ENCODE peak calls at places on chromosome X, in four cellular contexts. One of them, this sample, is unnamed.

GRCh38 chrX:36867143-36867542 is 141.0 kb upstream of the FAM47C start:
- DNase-seq in PC-9: no peak
- DNase-seq in PC-3: peak
- DNase-seq in left ventricle myocardium inferior: no peak
- DNase-seq in this sample: peak

GRCh38 chrX:65574356-65574755 is 39.8 kb upstream of the LAS1L start:
- DNase-seq in PC-9: no peak
- DNase-seq in PC-3: no peak
- DNase-seq in left ventricle myocardium inferior: no peak
- DNase-seq in this sample: no peak

GRCh38 chrX:121102101-121102500 is 54.7 kb downstream of the GLUD2 start:
- DNase-seq in PC-9: no peak
- DNase-seq in PC-3: no peak
- DNase-seq in left ventricle myocardium inferior: no peak
- DNase-seq in this sample: no peak

GRCh38 chrX:23883737-23884354 is 23.9 kb downstream of the APOO start:
- DNase-seq in PC-9: peak
- DNase-seq in PC-3: peak
- DNase-seq in left ventricle myocardium inferior: no peak
- DNase-seq in this sample: peak

GRCh38 chrX:44012484-44013096 is 39.4 kb upstream of the NDP start:
- DNase-seq in PC-9: peak
- DNase-seq in PC-3: peak
- DNase-seq in left ventricle myocardium inferior: peak
- DNase-seq in this sample: peak

GRCh38 chrX:55119712-55120111 is 30.9 kb downstream of the PAGE2 start:
- DNase-seq in PC-9: no peak
- DNase-seq in PC-3: peak
- DNase-seq in left ventricle myocardium inferior: no peak
- DNase-seq in this sample: no peak

GRCh38 chrX:16612257-16612987 is 37.5 kb upstream of the S100G start:
- DNase-seq in PC-9: no peak
- DNase-seq in PC-3: no peak
- DNase-seq in left ventricle myocardium inferior: no peak
- DNase-seq in this sample: no peak

GRCh38 chrX:19840899-19841648 is 46.3 kb downstream of the SH3KBP1 start:
- DNase-seq in PC-9: no peak
- DNase-seq in PC-3: no peak
- DNase-seq in left ventricle myocardium inferior: no peak
- DNase-seq in this sample: no peak

GRCh38 chrX:69556094-69557011 is 52.2 kb downstream of the NALF2 start:
- DNase-seq in PC-9: no peak
- DNase-seq in PC-3: peak
- DNase-seq in left ventricle myocardium inferior: no peak
- DNase-seq in this sample: peak

GRCh38 chrX:147803948-147804347 is 107.8 kb upstream of the FMR1 start:
- DNase-seq in PC-9: no peak
- DNase-seq in PC-3: peak
- DNase-seq in left ventricle myocardium inferior: no peak
- DNase-seq in this sample: peak

GRCh38 chrX:100479329-100479728 is 69.3 kb upstream of the PCDH19 start:
- DNase-seq in PC-9: no peak
- DNase-seq in PC-3: no peak
- DNase-seq in left ventricle myocardium inferior: no peak
- DNase-seq in this sample: no peak

GRCh38 chrX:11189097-11189496 is 78.0 kb downstream of the HCCS start:
- DNase-seq in PC-9: no peak
- DNase-seq in PC-3: no peak
- DNase-seq in left ventricle myocardium inferior: no peak
- DNase-seq in this sample: no peak

GRCh38 chrX:9611436-9612145 is 146.7 kb downstream of the TBL1X start:
- DNase-seq in PC-9: no peak
- DNase-seq in PC-3: no peak
- DNase-seq in left ventricle myocardium inferior: no peak
- DNase-seq in this sample: no peak

GRCh38 chrX:63768760-63769159 is 16.3 kb downstream of the ARHGEF9 start:
- DNase-seq in PC-9: no peak
- DNase-seq in PC-3: no peak
- DNase-seq in left ventricle myocardium inferior: no peak
- DNase-seq in this sample: no peak

GRCh38 chrX:12567857-12568256 is 223.4 kb upstream of the PRPS2 start:
- DNase-seq in PC-9: no peak
- DNase-seq in PC-3: peak
- DNase-seq in left ventricle myocardium inferior: no peak
- DNase-seq in this sample: no peak

GRCh38 chrX:49029876-49030275 is 13.3 kb downstream of the TFE3 start:
- DNase-seq in PC-9: no peak
- DNase-seq in PC-3: peak
- DNase-seq in left ventricle myocardium inferior: no peak
- DNase-seq in this sample: no peak

GRCh38 chrX:40012800-40013682 is 84.7 kb downstream of the BCOR start:
- DNase-seq in PC-9: no peak
- DNase-seq in PC-3: peak
- DNase-seq in left ventricle myocardium inferior: peak
- DNase-seq in this sample: peak

GRCh38 chrX:97616883-97617510 is 733.3 kb downstream of the RPA4 start:
- DNase-seq in PC-9: peak
- DNase-seq in PC-3: peak
- DNase-seq in left ventricle myocardium inferior: no peak
- DNase-seq in this sample: no peak

GRCh38 chrX:26664919-26665318 is 448.9 kb downstream of the MAGEB5 start:
- DNase-seq in PC-9: no peak
- DNase-seq in PC-3: peak
- DNase-seq in left ventricle myocardium inferior: no peak
- DNase-seq in this sample: no peak

GRCh38 chrX:140502491-140503229 is 2.2 kb downstream of the SOX3 start:
- DNase-seq in PC-9: no peak
- DNase-seq in PC-3: no peak
- DNase-seq in left ventricle myocardium inferior: no peak
- DNase-seq in this sample: no peak
- H3K4me3 ChIP-seq in PC-9: no peak
- H3K4me3 ChIP-seq in PC-3: peak
- H3K4me3 ChIP-seq in left ventricle myocardium inferior: peak
- H3K4me3 ChIP-seq in this sample: no peak

GRCh38 chrX:38214551-38214950 is 6.1 kb downstream of the SRPX start:
- DNase-seq in PC-9: no peak
- DNase-seq in PC-3: peak
- DNase-seq in left ventricle myocardium inferior: no peak
- DNase-seq in this sample: no peak
- H3K4me3 ChIP-seq in PC-9: no peak
- H3K4me3 ChIP-seq in PC-3: no peak
- H3K4me3 ChIP-seq in left ventricle myocardium inferior: no peak
- H3K4me3 ChIP-seq in this sample: no peak

DNA sequence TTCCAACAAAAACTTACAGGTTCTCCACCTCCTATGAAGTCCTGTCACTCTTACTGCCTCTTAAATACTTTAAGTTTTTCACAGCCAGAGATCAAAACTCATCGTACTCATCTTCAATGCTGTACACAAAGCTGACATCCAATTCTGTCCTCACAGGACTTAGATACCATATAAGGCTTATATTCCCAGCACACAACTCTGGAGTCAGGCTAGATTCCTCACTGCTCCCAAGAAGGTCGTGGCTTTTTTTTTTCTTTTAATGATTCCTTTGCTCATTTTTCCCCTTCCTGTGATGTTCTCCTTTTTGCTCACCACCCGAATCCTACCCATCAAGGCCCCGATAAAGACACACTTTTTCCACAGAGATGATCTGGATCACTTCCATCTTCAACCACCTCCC is 914 bp downstream of the TRAPPC2 start:
- DNase-seq in PC-9: no peak
- DNase-seq in PC-3: no peak
- DNase-seq in left ventricle myocardium inferior: no peak
- DNase-seq in this sample: no peak
- H3K4me3 ChIP-seq in PC-9: peak
- H3K4me3 ChIP-seq in PC-3: peak
- H3K4me3 ChIP-seq in left ventricle myocardium inferior: peak
- H3K4me3 ChIP-seq in this sample: peak

GRCh38 chrX:110394653-110395052 is 36.0 kb downstream of the RTL9 start:
- DNase-seq in PC-9: peak
- DNase-seq in PC-3: peak
- DNase-seq in left ventricle myocardium inferior: no peak
- DNase-seq in this sample: no peak

GRCh38 chrX:110397904-110398303 is 39.3 kb downstream of the RTL9 start:
- DNase-seq in PC-9: no peak
- DNase-seq in PC-3: no peak
- DNase-seq in left ventricle myocardium inferior: no peak
- DNase-seq in this sample: no peak

GRCh38 chrX:110395877-110396276 is 37.2 kb downstream of the RTL9 start:
- DNase-seq in PC-9: peak
- DNase-seq in PC-3: peak
- DNase-seq in left ventricle myocardium inferior: no peak
- DNase-seq in this sample: no peak

GRCh38 chrX:110397353-110397752 is 38.7 kb downstream of the RTL9 start:
- DNase-seq in PC-9: peak
- DNase-seq in PC-3: peak
- DNase-seq in left ventricle myocardium inferior: no peak
- DNase-seq in this sample: no peak

GRCh38 chrX:110396777-110397176 is 38.1 kb downstream of the RTL9 start:
- DNase-seq in PC-9: peak
- DNase-seq in PC-3: peak
- DNase-seq in left ventricle myocardium inferior: no peak
- DNase-seq in this sample: no peak
- H3K4me3 ChIP-seq in PC-9: peak
- H3K4me3 ChIP-seq in PC-3: no peak
- H3K4me3 ChIP-seq in left ventricle myocardium inferior: no peak
- H3K4me3 ChIP-seq in this sample: no peak

GRCh38 chrX:154096140-154097002 is 1.1 kb downstream of the MECP2 start:
- DNase-seq in PC-9: no peak
- DNase-seq in PC-3: peak
- DNase-seq in left ventricle myocardium inferior: peak
- DNase-seq in this sample: no peak

GRCh38 chrX:154094833-154095232 is 2.7 kb downstream of the MECP2 start:
- DNase-seq in PC-9: no peak
- DNase-seq in PC-3: no peak
- DNase-seq in left ventricle myocardium inferior: no peak
- DNase-seq in this sample: no peak

GRCh38 chrX:154097597-154098541 is at the start of gene MECP2:
- DNase-seq in PC-9: peak
- DNase-seq in PC-3: peak
- DNase-seq in left ventricle myocardium inferior: peak
- DNase-seq in this sample: peak

GRCh38 chrX:154097003-154097596 is 417 bp downstream of the MECP2 start:
- DNase-seq in PC-9: no peak
- DNase-seq in PC-3: peak
- DNase-seq in left ventricle myocardium inferior: peak
- DNase-seq in this sample: peak

DNA sequence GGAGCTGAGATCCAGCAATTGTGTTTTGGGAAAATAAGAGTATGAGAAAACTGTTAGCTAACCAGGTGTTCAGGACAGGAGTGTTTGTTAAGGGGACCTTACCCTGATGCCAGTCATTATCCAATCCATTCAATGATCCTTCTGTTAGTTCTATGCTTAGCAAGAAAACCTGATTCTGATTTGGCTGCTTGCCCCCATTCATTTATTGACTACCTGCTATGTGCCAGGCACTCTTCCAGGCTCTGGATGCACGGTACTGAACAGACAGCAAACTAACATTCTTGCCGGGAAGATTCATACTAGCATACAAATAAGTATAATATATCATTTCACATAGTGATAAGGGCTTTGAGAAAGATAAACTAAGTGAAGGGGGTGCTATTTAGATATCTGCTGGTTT is 1.0 kb upstream of the MECP2 start:
- DNase-seq in PC-9: no peak
- DNase-seq in PC-3: no peak
- DNase-seq in left ventricle myocardium inferior: no peak
- DNase-seq in this sample: no peak
- H3K4me3 ChIP-seq in PC-9: no peak
- H3K4me3 ChIP-seq in PC-3: no peak
- H3K4me3 ChIP-seq in left ventricle myocardium inferior: peak
- H3K4me3 ChIP-seq in this sample: no peak

DNA sequence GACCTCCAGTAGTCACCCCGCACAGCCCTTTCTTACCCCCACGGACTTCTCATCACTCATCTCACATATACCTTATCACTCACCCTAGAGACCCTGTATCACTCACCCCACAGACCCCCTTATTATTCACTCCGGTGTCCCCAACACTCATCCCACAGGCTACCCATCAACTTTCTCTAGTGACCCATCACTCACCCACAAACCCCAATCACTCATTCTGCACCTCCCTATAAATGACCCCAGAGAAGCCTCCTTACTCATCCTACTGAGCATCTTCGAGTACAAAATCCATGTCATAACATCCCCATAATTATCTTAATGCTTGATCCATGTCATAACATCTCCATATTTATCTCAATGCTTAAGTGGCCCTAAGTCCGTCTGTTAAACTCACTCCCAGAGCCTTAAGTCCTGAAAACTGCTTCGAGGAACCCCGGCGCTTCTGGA is 934 bp downstream of the ZNF41 start:
- DNase-seq in PC-9: no peak
- DNase-seq in PC-3: no peak
- DNase-seq in left ventricle myocardium inferior: no peak
- DNase-seq in this sample: no peak
- H3K4me3 ChIP-seq in PC-9: peak
- H3K4me3 ChIP-seq in PC-3: peak
- H3K4me3 ChIP-seq in left ventricle myocardium inferior: peak
- H3K4me3 ChIP-seq in this sample: no peak

GRCh38 chrX:130176942-130177341 is 5.2 kb downstream of the RAB33A start:
- DNase-seq in PC-9: no peak
- DNase-seq in PC-3: no peak
- DNase-seq in left ventricle myocardium inferior: no peak
- DNase-seq in this sample: no peak
- H3K4me3 ChIP-seq in PC-9: no peak
- H3K4me3 ChIP-seq in PC-3: no peak
- H3K4me3 ChIP-seq in left ventricle myocardium inferior: no peak
- H3K4me3 ChIP-seq in this sample: no peak

DNA sequence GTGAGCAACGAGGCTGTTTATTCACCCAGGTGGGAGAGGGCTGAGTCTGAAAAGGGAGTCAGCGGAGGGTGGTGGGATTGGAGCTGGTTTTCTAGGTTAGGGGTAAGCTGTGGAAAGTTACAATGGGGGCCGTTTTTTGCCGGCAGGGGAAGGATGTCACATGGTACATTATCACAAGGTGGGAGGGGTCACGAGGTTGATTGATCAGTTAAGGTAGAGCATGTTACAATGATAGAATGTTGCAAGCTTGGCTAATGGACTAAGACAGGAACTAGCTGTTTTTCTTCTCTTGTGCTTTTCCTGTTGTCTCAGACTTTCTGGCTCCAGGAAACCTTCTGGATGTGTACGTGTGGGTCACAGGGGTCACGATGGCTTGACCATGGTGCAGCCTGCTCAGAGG is 536.3 kb upstream of the HTR2C start:
- DNase-seq in PC-9: no peak
- DNase-seq in PC-3: no peak
- DNase-seq in left ventricle myocardium inferior: no peak
- DNase-seq in this sample: no peak
- H3K4me3 ChIP-seq in PC-9: no peak
- H3K4me3 ChIP-seq in PC-3: no peak
- H3K4me3 ChIP-seq in left ventricle myocardium inferior: no peak
- H3K4me3 ChIP-seq in this sample: no peak